ENCODE peak calls at places on chromosome 9, in eight cellular contexts. G is GM23248; J is CD8-positive, alpha-beta memory T cell; Q is thoracic aorta; K is endothelial cell of umbilical vein; C is CD8-positive, alpha-beta T cell; N is lung; I is colonic mucosa. V is an unnamed sample. For H3K4me1, the result is how much of the 10 kb centered on the place peaks cover.

GRCh38 chr9:1978941-1979340 is 36.2 kb upstream of the SMARCA2 start:
- DNase-seq in K (no peak), C (no peak), Q (no peak), G (peak), N (no peak), J (no peak), I (peak), V (peak)

GRCh38 chr9:72871685-72872084 is 81.2 kb downstream of the ALDH1A1 start:
- DNase-seq in K (peak), G (peak), J (no peak), I (no peak), Q (no peak), N (no peak), C (no peak), V (no peak)

GRCh38 chr9:31542384-31543055 is 841.9 kb upstream of the ACO1 start:
- DNase-seq in C (no peak), G (peak), J (peak), I (no peak), Q (no peak), N (no peak), K (peak), V (peak)

GRCh38 chr9:72305102-72305546 is 59.9 kb downstream of the ZFAND5 start:
- DNase-seq in J (no peak), Q (peak), N (peak), C (no peak), I (peak), G (peak), K (peak), V (peak)

GRCh38 chr9:35746583-35746982 is 2.4 kb downstream of the GBA2 start:
- DNase-seq in J (no peak), C (peak), G (peak), K (peak), Q (no peak), I (peak), N (no peak), V (no peak)

GRCh38 chr9:89808076-89808701 is 203.4 kb downstream of the GADD45G start:
- DNase-seq in I (no peak), J (no peak), G (no peak), C (peak), N (no peak), K (peak), Q (no peak), V (no peak)

GRCh38 chr9:101352892-101353462 is 31.8 kb downstream of the BAAT start:
- DNase-seq in Q (no peak), N (no peak), I (no peak), G (no peak), C (no peak), K (no peak), J (no peak), V (no peak)

GRCh38 chr9:104635471-104635870 is 17.5 kb upstream of the OR13C9 start:
- DNase-seq in N (no peak), G (no peak), Q (no peak), K (no peak), J (no peak), C (no peak), I (no peak), V (no peak)

GRCh38 chr9:115161431-115161830 is 43.5 kb upstream of the TNC start:
- DNase-seq in N (no peak), I (no peak), G (no peak), Q (no peak), C (no peak), K (no peak), J (no peak), V (no peak)

GRCh38 chr9:137234758-137235423 is 4.2 kb downstream of the SLC34A3 start:
- DNase-seq in J (no peak), N (no peak), I (no peak), Q (no peak), G (no peak), K (no peak), C (no peak), V (no peak)

GRCh38 chr9:133738039-133738805 is at the start of gene SARDH:
- DNase-seq in N (peak), J (peak), C (peak), G (peak), K (peak), Q (no peak), I (peak), V (no peak)

GRCh38 chr9:76528056-76528455 is 69.1 kb downstream of the GCNT1 start:
- DNase-seq in J (no peak), C (no peak), K (no peak), Q (no peak), I (no peak), N (no peak), G (peak), V (no peak)

GRCh38 chr9:29750062-29750461 is 2176.8 kb upstream of the C9orf72 start:
- DNase-seq in K (no peak), G (peak), I (no peak), C (no peak), J (no peak), N (no peak), Q (no peak), V (peak)

GRCh38 chr9:74025402-74025894 is 471.7 kb upstream of the RORB start:
- DNase-seq in I (no peak), C (no peak), J (no peak), G (peak), N (no peak), Q (no peak), K (no peak), V (peak)

GRCh38 chr9:136295537-136296433 is 8.1 kb downstream of the CCDC187 start:
- DNase-seq in I (no peak), Q (no peak), K (no peak), N (no peak), G (no peak), J (no peak), C (no peak), V (no peak)

GRCh38 chr9:95074632-95075269 is 242.8 kb downstream of the FANCC start:
- DNase-seq in K (no peak), J (no peak), Q (no peak), I (peak), C (no peak), N (no peak), G (no peak), V (no peak)

GRCh38 chr9:109517798-109518435 is 19.8 kb upstream of the PTPN3 start:
- DNase-seq in C (no peak), I (no peak), G (no peak), Q (no peak), J (no peak), N (no peak), K (no peak), V (no peak)

GRCh38 chr9:96068511-96068910 is 193.0 kb downstream of the ERCC6L2 start:
- DNase-seq in I (no peak), J (no peak), K (no peak), C (no peak), N (no peak), Q (no peak), G (no peak), V (no peak)

GRCh38 chr9:95360866-95361265 is 43.4 kb upstream of the FANCC start:
- DNase-seq in Q (no peak), I (no peak), J (no peak), G (no peak), K (no peak), N (no peak), C (no peak), V (no peak)

GRCh38 chr9:116905131-116905724 is 218.1 kb downstream of the TRIM32 start:
- DNase-seq in Q (no peak), K (no peak), C (no peak), J (no peak), I (no peak), N (no peak), G (no peak), V (no peak)

GRCh38 chr9:98702835-98703385 is 5.8 kb downstream of the GABBR2 start:
- DNase-seq in N (no peak), C (no peak), I (no peak), G (no peak), Q (no peak), J (no peak), K (no peak), V (no peak)

GRCh38 chr9:38651400-38652042 is 31.1 kb upstream of the ANKRD18A start:
- DNase-seq in N (no peak), G (no peak), C (no peak), K (no peak), J (no peak), I (no peak), Q (no peak), V (no peak)

GRCh38 chr9:110446171-110446570 is 108.5 kb upstream of the TXNDC8 start:
- DNase-seq in K (no peak), N (no peak), G (peak), J (no peak), Q (no peak), I (no peak), C (no peak), V (no peak)

GRCh38 chr9:137670391-137671195 is 51.8 kb downstream of the EHMT1 start:
- DNase-seq in G (peak), Q (peak), K (no peak), C (no peak), J (no peak), I (peak), N (no peak), V (no peak)

GRCh38 chr9:99793528-99793927 is 28.2 kb upstream of the NR4A3 start:
- DNase-seq in K (no peak), Q (no peak), G (no peak), C (no peak), I (no peak), J (no peak), N (no peak), V (no peak)

GRCh38 chr9:88197016-88197415 is 58.7 kb upstream of the SPATA31C2 start:
- DNase-seq in Q (no peak), K (no peak), I (no peak), C (no peak), J (no peak), G (peak), N (no peak), V (peak)

GRCh38 chr9:130835441-130836298 is 616 bp downstream of the ABL1 start:
- DNase-seq in N (no peak), I (no peak), G (peak), C (peak), Q (no peak), J (peak), K (peak), V (peak)
- H3K4me1 ChIP-seq in N (under half), I (under half), G (under half), C (under half), Q (under half), J (under half), K (under half), V (under half)

DNA sequence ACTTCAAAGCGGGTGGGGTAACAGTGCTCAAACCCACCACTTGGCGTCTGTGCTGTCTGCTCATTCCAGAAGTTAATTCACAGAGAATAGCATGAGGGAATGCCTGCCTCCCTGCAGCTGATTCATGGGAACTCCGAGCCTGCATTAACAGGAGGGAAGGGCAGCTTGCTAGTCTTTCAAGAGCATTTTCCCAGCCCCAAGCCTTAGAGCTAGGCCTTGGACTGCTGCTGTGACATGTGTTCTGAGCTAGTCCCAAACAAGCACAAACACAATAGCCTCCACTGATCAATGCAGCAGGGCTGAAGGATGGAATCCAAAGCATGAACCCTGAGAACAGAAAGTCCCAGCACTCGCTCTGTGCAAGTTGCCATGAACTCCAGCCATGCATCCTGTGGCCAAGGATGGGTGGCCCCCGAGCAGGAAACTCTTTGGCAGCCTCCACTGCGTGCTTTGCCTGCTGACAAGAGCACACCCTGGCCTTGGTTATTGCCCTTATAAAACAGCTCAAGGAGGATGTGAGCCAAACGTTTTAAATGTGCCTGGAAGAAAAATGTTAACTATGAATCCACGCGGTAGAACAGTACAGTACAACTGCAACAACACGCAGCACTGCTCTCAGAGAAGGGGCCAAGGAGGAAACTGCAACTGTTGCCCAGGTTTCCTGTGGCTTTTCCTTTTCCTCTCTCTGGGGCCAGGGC is 653.1 kb upstream of the KLF4 start:
- DNase-seq in G (peak), N (peak), J (no peak), I (peak), K (peak), Q (peak), C (no peak), V (peak)
- H3K27ac ChIP-seq in G (peak), N (peak), J (no peak), I (peak), K (peak), Q (peak), C (no peak), V (no peak)

DNA sequence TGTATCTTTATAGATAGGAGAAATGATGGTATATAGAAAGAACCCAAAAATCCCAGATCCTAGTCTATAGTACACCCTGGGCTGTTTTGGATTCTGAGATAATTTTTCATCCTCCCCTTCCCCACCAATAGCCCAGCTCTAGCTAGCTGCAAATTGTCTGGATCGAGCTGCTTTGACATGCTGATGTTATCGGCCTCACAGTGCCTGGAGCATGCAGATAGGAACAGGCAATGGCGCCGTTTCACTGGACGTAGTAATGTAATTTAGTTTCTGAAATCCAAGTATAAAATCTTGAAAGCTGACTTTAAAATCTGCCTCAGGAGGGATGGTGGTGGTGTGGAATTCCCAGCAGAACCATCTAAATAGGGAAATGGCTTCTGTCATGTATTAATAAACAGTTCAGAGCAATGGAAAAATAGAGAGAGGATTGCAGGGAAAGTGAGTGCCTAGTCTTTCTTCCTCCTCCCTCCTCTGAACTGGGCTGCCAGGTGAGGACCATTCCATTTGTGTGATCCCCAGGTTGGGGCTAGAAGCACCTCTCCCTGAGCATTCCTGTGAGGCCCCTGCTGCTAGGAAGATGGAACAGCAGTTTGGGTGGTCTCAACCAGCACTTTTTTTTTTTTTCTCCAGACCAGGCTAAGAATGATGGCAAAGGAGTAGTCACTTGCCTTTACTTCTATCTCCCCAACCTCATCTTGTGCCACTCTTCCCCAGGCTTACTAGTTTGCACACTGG is 31.9 kb downstream of the FAM219A start:
- DNase-seq in K (no peak), J (no peak), Q (no peak), N (no peak), I (no peak), G (no peak), C (no peak), V (no peak)
- H3K4me1 ChIP-seq in K (under half), J (under half), Q (under half), N (under half), I (under half), G (under half), C (under half), V (under half)

DNA sequence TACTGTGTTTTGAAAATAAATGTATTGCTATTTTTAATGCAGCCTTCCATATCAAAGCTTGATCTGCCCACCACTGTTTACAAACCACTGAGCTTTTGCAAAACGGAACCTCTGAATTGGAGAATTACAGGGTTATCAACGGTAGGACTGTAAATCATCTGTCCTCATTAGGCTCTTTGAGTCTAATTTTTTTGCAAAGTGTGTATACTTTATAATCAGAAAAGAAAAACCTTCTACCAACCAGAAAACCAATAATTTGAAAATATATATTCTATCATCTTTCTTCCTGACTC is 6.8 kb upstream of the SLC2A8 start:
- DNase-seq in K (no peak), C (no peak), Q (no peak), G (no peak), N (no peak), I (no peak), J (no peak), V (no peak)
- H3K27ac ChIP-seq in K (no peak), C (no peak), Q (no peak), G (no peak), N (no peak), I (no peak), J (no peak), V (no peak)

DNA sequence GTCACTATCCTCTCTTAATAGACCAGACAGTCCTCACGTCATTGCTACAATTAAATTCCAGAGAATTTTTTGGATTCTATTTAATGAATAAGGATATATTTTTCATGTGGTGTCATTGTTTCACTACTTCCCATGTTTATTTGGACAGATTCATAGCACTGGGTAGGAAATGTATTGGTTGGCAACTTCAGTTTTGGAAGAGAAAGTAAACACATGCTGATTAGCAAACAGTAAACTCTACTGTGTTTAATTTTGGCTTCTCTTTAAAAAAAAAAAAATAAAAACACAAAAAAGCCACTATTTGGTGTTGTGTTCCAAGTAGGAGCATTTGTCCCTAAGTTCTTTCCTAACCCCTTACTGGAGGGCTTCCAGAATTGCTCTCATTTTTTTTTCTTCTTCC is 77.4 kb downstream of the NFIB start:
- DNase-seq in K (peak), I (no peak), N (no peak), Q (no peak), J (no peak), C (no peak), G (no peak), V (no peak)
- H3K4me1 ChIP-seq in K (half or more), I (under half), N (under half), Q (under half), J (under half), C (under half), G (under half), V (under half)

GRCh38 chr9:119963798-119964372 is 594.6 kb upstream of the BRINP1 start:
- DNase-seq in K (no peak), C (no peak), N (peak), Q (no peak), G (peak), I (no peak), J (no peak), V (peak)

GRCh38 chr9:119967867-119968535 is 598.8 kb upstream of the BRINP1 start:
- DNase-seq in I (no peak), N (no peak), K (no peak), G (no peak), J (no peak), Q (no peak), C (no peak), V (no peak)

GRCh38 chr9:119959846-119960545 is 590.8 kb upstream of the BRINP1 start:
- DNase-seq in C (no peak), K (no peak), N (no peak), Q (no peak), G (peak), I (no peak), J (no peak), V (no peak)

GRCh38 chr9:119961774-119962408 is 592.7 kb upstream of the BRINP1 start:
- DNase-seq in J (no peak), G (peak), N (peak), K (peak), I (peak), C (no peak), Q (no peak), V (no peak)

GRCh38 chr9:119963258-119963797 is 594.1 kb upstream of the BRINP1 start:
- DNase-seq in C (no peak), G (peak), I (no peak), Q (no peak), J (no peak), K (no peak), N (peak), V (peak)
- H3K27ac ChIP-seq in C (no peak), G (peak), I (no peak), Q (peak), J (no peak), K (no peak), N (peak), V (no peak)

GRCh38 chr9:122179054-122179689 is 19.5 kb downstream of the MORN5 start:
- DNase-seq in J (no peak), I (peak), N (no peak), K (no peak), C (no peak), Q (no peak), G (no peak), V (no peak)

GRCh38 chr9:122179690-122180074 is 20.0 kb downstream of the MORN5 start:
- DNase-seq in Q (no peak), K (no peak), N (no peak), I (no peak), G (peak), J (no peak), C (no peak), V (no peak)

GRCh38 chr9:122180633-122181032 is 20.9 kb downstream of the MORN5 start:
- DNase-seq in I (no peak), C (no peak), K (peak), G (peak), N (no peak), J (no peak), Q (no peak), V (peak)

GRCh38 chr9:122173670-122174069 is 14.0 kb downstream of the MORN5 start:
- DNase-seq in G (no peak), Q (no peak), I (no peak), J (no peak), K (no peak), C (no peak), N (no peak), V (no peak)

GRCh38 chr9:122176916-122177315 is 17.2 kb downstream of the MORN5 start:
- DNase-seq in G (no peak), C (no peak), I (no peak), N (no peak), J (no peak), Q (no peak), K (no peak), V (no peak)
- H3K4me1 ChIP-seq in G (under half), C (under half), I (under half), N (under half), J (under half), Q (under half), K (under half), V (under half)

V was measured in foreskin keratinocyte.